ENCODE peak calls at places on chromosomes 7 and 10, in four cellular contexts. One of them, this sample, is unnamed.

GRCh38 chr10:132464256-132465192 is 67.5 kb downstream of the PWWP2B start:
- DNase-seq in IMR-90: no peak
- DNase-seq in GM12878: no peak
- DNase-seq in K562: no peak
- DNase-seq in this sample: no peak

GRCh38 chr10:29877798-29878491 is 181.4 kb downstream of the JCAD start:
- DNase-seq in GM12878: no peak
- DNase-seq in K562: no peak
- DNase-seq in IMR-90: no peak
- DNase-seq in this sample: no peak

GRCh38 chr10:71729023-71729649 is 9.6 kb upstream of the C10orf105 start:
- DNase-seq in IMR-90: no peak
- DNase-seq in K562: peak
- DNase-seq in GM12878: no peak
- DNase-seq in this sample: no peak

GRCh38 chr7:117582219-117582704 is 102.4 kb downstream of the CFTR start:
- DNase-seq in K562: no peak
- DNase-seq in IMR-90: peak
- DNase-seq in GM12878: no peak
- DNase-seq in this sample: no peak

GRCh38 chr7:45890902-45891461 is 2.7 kb downstream of the IGFBP1 start:
- DNase-seq in K562: peak
- DNase-seq in IMR-90: peak
- DNase-seq in GM12878: no peak
- DNase-seq in this sample: peak

GRCh38 chr10:35843524-35844171 is 201.6 kb upstream of the FZD8 start:
- DNase-seq in GM12878: no peak
- DNase-seq in IMR-90: no peak
- DNase-seq in K562: no peak
- DNase-seq in this sample: no peak

GRCh38 chr10:126334272-126334671 is 54.0 kb downstream of the ADAM12 start:
- DNase-seq in IMR-90: peak
- DNase-seq in GM12878: no peak
- DNase-seq in K562: no peak
- DNase-seq in this sample: no peak

GRCh38 chr10:24383681-24384106 is 174.8 kb downstream of the KIAA1217 start:
- DNase-seq in GM12878: peak
- DNase-seq in K562: peak
- DNase-seq in IMR-90: peak
- DNase-seq in this sample: peak

GRCh38 chr7:150820148-150820547 is 19.6 kb downstream of the TMEM176A start:
- DNase-seq in GM12878: no peak
- DNase-seq in K562: no peak
- DNase-seq in IMR-90: no peak
- DNase-seq in this sample: no peak

GRCh38 chr10:67837519-67838314 is at the start of gene DNAJC12:
- DNase-seq in GM12878: no peak
- DNase-seq in K562: peak
- DNase-seq in IMR-90: peak
- DNase-seq in this sample: peak

GRCh38 chr10:71920540-71921318 is 43.5 kb upstream of the CHST3 start:
- DNase-seq in K562: peak
- DNase-seq in IMR-90: no peak
- DNase-seq in GM12878: no peak
- DNase-seq in this sample: no peak

GRCh38 chr7:92837214-92837749 is 909 bp upstream of the CDK6 start:
- DNase-seq in IMR-90: peak
- DNase-seq in K562: peak
- DNase-seq in GM12878: no peak
- DNase-seq in this sample: no peak

GRCh38 chr10:42488416-42488815 is 150.0 kb downstream of the ZNF33B start:
- DNase-seq in IMR-90: peak
- DNase-seq in GM12878: no peak
- DNase-seq in K562: no peak
- DNase-seq in this sample: no peak

GRCh38 chr10:77825965-77826364 is 100.6 kb downstream of the DLG5 start:
- DNase-seq in K562: no peak
- DNase-seq in IMR-90: no peak
- DNase-seq in GM12878: no peak
- DNase-seq in this sample: no peak

GRCh38 chr7:29454899-29455451 is 108.7 kb upstream of the PRR15 start:
- DNase-seq in GM12878: no peak
- DNase-seq in IMR-90: no peak
- DNase-seq in K562: no peak
- DNase-seq in this sample: no peak

GRCh38 chr10:124746992-124747391 is 2.8 kb upstream of the FAM53B start:
- DNase-seq in K562: no peak
- DNase-seq in IMR-90: no peak
- DNase-seq in GM12878: no peak
- DNase-seq in this sample: no peak

GRCh38 chr7:47501406-47501805 is 80.5 kb downstream of the TNS3 start:
- DNase-seq in IMR-90: peak
- DNase-seq in K562: no peak
- DNase-seq in GM12878: no peak
- DNase-seq in this sample: no peak

GRCh38 chr10:91127341-91128082 is 93.0 kb upstream of the PCGF5 start:
- DNase-seq in K562: no peak
- DNase-seq in IMR-90: no peak
- DNase-seq in GM12878: no peak
- DNase-seq in this sample: no peak

GRCh38 chr10:75398630-75399460 is 2.7 kb downstream of the ZNF503 start:
- DNase-seq in K562: no peak
- DNase-seq in GM12878: no peak
- DNase-seq in IMR-90: no peak
- DNase-seq in this sample: no peak

GRCh38 chr7:92051655-92052054 is 82.6 kb downstream of the CYP51A1 start:
- DNase-seq in IMR-90: no peak
- DNase-seq in GM12878: no peak
- DNase-seq in K562: no peak
- DNase-seq in this sample: no peak

GRCh38 chr7:51366930-51367613 is 50.5 kb upstream of the COBL start:
- DNase-seq in K562: peak
- DNase-seq in IMR-90: peak
- DNase-seq in GM12878: no peak
- DNase-seq in this sample: no peak
- TF ChIP-seq RAD21 in K562: peak
- TF ChIP-seq RAD21 in IMR-90: peak
- TF ChIP-seq RAD21 in GM12878: peak
- TF ChIP-seq RAD21 in this sample: peak

GRCh38 chr7:134546903-134547737 is 1.8 kb upstream of the AKR1B15 start:
- DNase-seq in IMR-90: peak
- DNase-seq in GM12878: peak
- DNase-seq in K562: peak
- DNase-seq in this sample: peak
- TF ChIP-seq RAD21 in IMR-90: peak
- TF ChIP-seq RAD21 in GM12878: peak
- TF ChIP-seq RAD21 in K562: peak
- TF ChIP-seq RAD21 in this sample: peak

DNA sequence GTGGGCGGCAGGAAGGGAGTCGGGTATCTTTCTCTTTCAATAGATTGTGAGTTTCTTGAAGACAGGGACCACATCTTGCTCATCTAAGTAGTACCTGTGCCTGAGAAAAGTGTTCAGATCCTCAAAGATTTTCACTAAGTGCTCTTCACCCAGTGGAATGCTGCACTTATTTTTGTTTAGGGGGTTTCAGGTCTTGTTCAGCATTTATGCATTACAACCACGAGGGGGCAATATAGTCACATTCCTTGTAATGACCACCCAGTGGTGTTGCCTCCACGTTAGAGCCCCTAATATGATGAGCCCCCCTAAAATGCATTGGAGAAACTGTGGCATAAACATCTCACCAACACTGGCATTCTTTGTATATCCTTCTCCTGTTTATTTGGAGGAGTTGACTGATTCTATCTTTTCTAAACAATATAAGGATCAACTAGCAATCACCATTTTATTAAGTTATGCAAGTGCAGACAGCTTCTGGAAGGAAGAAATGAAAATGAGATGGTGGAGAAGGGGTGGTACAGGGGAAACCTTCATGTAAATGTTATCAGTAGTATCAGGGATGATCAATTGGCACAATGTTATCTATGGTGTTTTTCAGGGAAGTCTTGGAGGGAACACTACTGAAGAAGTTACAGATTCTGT is 3.1 kb upstream of the PAPSS2 start:
- DNase-seq in K562: peak
- DNase-seq in GM12878: no peak
- DNase-seq in IMR-90: peak
- DNase-seq in this sample: no peak
- TF ChIP-seq RAD21 in K562: peak
- TF ChIP-seq RAD21 in GM12878: peak
- TF ChIP-seq RAD21 in IMR-90: peak
- TF ChIP-seq RAD21 in this sample: peak

DNA sequence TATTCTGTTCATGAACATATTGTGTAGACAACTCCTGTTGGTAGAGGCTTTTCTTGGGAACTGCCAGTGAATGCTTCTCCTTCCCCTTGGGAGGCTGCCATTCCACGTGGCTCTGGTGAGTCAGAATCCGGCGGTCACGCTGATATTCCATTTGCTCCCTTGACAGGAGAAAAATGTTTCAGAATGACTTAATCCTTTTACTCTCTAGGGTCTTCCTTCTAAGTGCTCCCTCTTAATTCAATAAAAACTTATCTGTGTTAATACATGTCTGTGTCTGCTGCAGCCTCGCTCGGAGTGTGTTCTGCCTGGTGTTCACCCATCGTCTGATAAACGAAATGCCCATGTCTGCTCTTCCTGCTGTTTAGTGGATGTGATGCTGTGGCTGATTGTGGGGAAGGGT is 278.6 kb downstream of the ARHGAP12 start:
- DNase-seq in K562: no peak
- DNase-seq in IMR-90: peak
- DNase-seq in GM12878: no peak
- DNase-seq in this sample: no peak
- TF ChIP-seq RAD21 in K562: no peak
- TF ChIP-seq RAD21 in IMR-90: no peak
- TF ChIP-seq RAD21 in GM12878: no peak
- TF ChIP-seq RAD21 in this sample: no peak

DNA sequence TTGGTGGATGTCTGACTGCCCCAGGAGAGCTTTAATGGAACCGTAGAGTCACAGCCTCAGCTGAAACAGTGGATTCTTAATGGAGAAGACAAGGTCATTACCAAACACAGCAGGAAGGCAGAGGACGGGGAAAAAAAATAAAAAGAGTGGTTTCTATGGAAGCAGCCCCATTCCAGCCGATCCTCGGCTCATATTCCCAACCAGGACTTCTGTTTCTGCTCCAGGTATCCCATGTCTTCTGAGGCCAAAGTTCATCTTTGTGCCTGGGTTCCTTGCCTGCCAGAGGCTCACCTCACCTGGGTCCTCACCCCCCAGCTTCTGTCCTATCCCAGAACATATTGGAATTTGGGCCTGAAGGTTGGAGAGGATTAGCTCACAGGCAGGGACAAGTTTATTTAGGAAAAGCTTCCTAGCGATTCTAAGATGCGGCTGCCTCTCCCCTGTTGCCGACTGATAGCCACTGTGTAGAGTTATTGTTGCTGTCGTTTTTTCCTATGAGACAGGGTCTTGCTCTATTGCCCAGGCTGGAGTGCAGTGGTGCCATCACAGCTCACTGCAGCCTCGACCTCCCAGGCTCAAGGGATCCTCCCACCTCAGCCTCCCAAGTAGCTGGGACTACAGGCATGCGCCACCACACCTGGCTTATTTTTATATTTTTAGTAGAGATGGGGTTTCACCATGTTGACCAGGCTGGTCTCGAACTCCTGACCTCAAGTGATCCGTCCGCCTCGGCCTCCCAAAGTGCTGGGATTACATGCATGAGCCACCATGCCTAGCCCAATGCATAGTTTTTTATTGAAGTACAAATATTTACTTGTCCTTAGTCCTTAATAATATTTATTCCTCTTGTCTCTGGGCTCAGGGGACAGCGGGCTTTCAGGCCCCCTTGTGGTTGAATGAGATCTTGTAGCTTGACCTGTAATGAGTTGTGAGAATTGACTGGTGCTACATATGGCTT is 15.4 kb downstream of the CCL26 start:
- DNase-seq in K562: peak
- DNase-seq in IMR-90: peak
- DNase-seq in GM12878: no peak
- DNase-seq in this sample: peak
- TF ChIP-seq RAD21 in K562: peak
- TF ChIP-seq RAD21 in IMR-90: peak
- TF ChIP-seq RAD21 in GM12878: peak
- TF ChIP-seq RAD21 in this sample: peak

DNA sequence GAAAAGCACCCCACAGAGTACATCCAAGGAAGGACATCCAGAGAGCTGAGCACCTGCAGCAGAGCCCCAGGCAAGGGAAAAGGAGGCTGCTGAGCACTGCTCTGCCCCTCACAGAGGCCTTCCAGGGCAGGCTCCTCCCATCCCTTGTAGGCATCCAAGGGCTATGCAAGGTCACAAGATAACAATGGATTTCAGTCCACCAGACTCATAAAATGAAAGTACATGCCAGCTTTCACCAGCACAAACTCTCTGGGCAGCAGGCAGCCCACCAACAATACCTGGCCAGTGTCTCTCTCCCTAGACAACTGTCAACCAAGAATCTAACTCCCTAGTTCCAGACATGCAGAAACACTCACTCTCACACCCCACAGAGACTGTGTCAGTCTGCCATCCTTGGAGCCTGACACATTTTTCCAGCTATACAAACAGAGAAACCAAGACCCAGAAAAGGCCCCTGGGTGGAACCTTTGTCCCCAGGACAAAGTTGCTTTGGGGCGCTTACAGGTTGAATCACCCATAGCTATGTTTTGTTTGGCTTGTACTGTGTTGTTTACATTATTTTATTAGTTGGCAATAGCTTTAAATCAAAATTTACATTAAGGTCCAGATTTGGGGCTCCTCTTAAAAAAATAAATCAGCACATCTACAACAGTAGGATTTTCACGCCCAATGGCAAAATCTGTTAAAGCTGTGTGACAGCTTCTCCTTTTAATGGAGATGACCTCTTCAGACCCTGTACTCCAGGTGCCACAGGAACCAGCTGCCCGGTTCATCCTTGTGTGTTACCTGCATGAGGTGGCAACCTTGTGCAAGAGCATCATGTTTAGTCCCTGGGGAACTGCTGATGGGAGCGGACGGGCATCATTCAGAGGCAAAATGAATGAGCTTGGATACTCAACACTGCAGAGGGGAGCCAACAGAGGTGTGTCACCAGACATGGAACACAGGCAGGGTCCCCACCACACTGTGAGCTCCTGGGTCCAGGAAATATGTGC is 5.2 kb downstream of the GRID1 start:
- DNase-seq in K562: no peak
- DNase-seq in GM12878: no peak
- DNase-seq in IMR-90: no peak
- DNase-seq in this sample: no peak
- TF ChIP-seq RAD21 in K562: no peak
- TF ChIP-seq RAD21 in GM12878: no peak
- TF ChIP-seq RAD21 in IMR-90: no peak
- TF ChIP-seq RAD21 in this sample: no peak